ENCODE peak calls at places on chromosomes 3 and 15, in seven cellular contexts. B is A549, R is fibroblast of pulmonary artery, T is cardiac muscle cell, C is fibroblast of villous mesenchyme, G is GM06990, N is breast epithelium. D is an unnamed sample.

GRCh38 chr15:38514601-38515000 is 50.0 kb downstream of the RASGRP1 start:
- DNase-seq in B (no peak), R (no peak), T (no peak), C (no peak), G (no peak), N (no peak), D (no peak)

GRCh38 chr15:78104566-78105500 is 12.5 kb downstream of the SH2D7 start:
- DNase-seq in B (no peak), R (no peak), T (no peak), C (no peak), G (no peak), N (no peak), D (no peak)

GRCh38 chr3:23810342-23811116 is 4.8 kb downstream of the UBE2E1 start:
- DNase-seq in B (peak), R (no peak), T (peak), C (peak), G (peak), N (no peak), D (no peak)

GRCh38 chr3:177199206-177199765 is 2.0 kb upstream of the TBL1XR1 start:
- DNase-seq in B (no peak), R (no peak), T (no peak), C (no peak), G (no peak), N (no peak), D (no peak)

GRCh38 chr15:82972990-82973389 is 13.0 kb upstream of the RAMAC start:
- DNase-seq in B (no peak), R (no peak), T (no peak), C (no peak), G (no peak), N (no peak), D (no peak)

GRCh38 chr15:67117356-67117755 is 52.0 kb downstream of the SMAD3 start:
- DNase-seq in B (no peak), R (peak), T (no peak), C (peak), G (no peak), N (no peak), D (no peak)

GRCh38 chr3:161415506-161416231 is 44.4 kb upstream of the SPTSSB start:
- DNase-seq in B (peak), R (peak), T (no peak), C (peak), G (no peak), N (peak), D (peak)

GRCh38 chr3:110955301-110955880 is 116.2 kb upstream of the NECTIN3 start:
- DNase-seq in B (peak), R (peak), T (no peak), C (peak), G (no peak), N (no peak), D (no peak)

GRCh38 chr3:46213201-46213600 is 5.1 kb upstream of the CCR1 start:
- DNase-seq in B (no peak), R (no peak), T (no peak), C (peak), G (no peak), N (no peak), D (no peak)

GRCh38 chr3:98705694-98706093 is 57.4 kb upstream of the ST3GAL6 start:
- DNase-seq in B (no peak), R (peak), T (no peak), C (no peak), G (no peak), N (no peak), D (no peak)
- TF ChIP-seq CTCF in B (no peak), R (peak), T (peak), C (peak), G (peak), N (no peak), D (no peak)

GRCh38 chr3:112973325-112974177 is 1.4 kb downstream of the CD200R1 start:
- DNase-seq in B (no peak), R (no peak), T (no peak), C (no peak), G (peak), N (no peak), D (no peak)
- H3K4me3 ChIP-seq in B (no peak), R (no peak), T (no peak), C (no peak), G (peak), N (peak), D (no peak)

DNA sequence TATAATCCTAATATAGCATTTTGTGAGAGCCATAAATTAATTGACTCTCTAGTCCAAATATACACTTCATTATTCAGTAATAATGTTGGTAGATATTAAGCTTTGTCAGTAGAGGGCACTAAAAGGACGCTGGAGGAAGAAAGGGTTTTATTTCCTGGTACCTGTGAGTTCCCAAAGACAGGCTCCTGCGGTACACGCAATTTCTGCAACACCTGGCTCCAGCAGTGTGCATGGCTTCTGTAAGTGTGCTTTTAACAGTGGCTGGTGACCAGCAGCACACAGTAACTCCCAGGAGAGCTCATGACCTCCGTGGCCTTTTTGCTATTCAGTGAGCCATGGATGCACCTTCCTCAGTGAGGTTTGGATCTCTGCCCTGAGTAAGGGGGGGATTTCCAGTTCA is 338.3 kb upstream of the ZNF385D start:
- DNase-seq in B (peak), R (peak), T (peak), C (peak), G (no peak), N (no peak), D (no peak)
- TF ChIP-seq CTCF in B (peak), R (peak), T (peak), C (peak), G (peak), N (peak), D (peak)

DNA sequence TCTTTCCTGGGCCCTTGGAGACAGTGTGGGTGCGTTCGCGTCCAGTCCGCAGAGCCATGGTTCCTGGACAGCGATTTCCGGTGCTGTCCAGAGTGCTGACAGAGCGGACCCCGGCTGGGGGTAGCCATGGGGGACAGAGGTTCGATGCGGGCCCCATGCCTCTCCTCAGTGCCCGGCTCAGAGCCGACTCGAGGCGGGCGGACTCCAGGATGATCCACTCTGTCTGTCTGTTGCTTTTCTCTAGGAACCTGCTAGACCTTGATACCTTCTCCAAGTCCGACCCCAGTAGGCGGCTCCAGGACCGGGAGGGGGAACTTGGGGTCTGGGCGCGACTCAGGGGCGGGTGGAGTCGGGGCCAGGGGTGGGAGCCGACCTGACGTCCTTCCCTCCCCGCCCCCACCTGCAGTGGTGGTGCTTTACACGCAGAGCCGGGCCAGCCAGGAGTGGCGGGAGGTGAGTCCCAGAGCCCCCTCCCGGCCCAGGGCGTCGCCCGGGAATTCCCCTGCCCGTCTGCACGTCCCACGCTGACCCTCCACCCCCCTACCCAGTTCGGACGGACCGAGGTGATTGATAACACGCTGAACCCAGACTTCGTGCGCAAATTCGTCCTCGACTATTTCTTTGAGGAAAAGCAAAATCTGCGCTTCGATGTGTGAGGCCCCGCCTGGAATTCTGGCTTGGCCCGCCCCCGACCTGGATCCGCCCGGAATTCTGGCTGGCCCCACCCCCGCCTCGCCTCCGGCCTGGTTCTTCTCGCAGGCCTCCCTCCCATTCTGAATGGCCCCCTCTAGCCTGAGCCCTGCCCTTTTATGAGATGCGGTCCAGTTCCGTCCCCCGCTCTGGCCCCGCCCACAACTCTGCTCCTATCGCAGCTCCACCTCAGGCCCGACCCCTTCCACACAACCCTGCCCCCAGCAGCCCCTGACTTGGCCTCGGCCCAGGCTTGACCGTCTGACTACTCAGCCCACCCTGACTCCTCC is 1.0 kb downstream of the CPNE9 start:
- DNase-seq in B (peak), R (peak), T (peak), C (peak), G (no peak), N (no peak), D (no peak)
- H3K4me3 ChIP-seq in B (peak), R (peak), T (peak), C (peak), G (no peak), N (peak), D (peak)

DNA sequence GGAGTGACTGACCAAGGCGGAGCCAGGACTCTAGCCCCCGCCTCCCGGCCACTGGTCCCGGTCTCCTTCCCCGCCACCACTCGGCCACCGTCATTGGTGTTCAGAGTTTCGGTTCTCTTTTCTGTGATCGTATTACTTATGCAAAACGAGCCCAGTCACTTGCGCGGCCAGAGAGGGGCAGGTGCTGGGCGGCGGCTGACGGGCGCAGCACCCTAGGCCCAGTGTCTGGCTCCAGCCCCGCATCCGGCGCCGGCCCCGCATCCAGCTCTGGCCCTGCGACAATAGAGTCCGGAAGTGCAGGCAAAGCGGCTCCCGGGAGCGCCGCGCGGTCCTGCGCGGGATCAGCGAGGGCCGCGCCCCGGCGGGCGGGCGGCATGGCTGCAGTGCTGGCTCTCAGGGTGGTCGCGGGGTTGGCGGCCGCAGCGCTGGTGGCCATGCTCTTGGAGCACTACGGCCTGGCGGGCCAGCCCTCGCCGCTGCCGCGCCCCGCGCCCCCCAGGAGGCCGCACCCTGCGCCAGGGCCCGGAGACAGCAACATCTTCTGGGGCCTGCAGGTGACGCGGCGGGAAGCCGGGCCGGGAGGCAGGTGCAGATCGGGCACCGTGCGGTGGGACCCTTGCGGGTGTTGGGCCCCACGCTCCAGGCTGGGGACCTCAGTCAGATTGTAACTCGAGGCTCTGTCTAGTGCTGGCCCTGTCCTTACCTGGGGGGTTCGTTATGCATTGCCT is at the start of gene TMEM62:
- DNase-seq in B (peak), R (peak), T (peak), C (peak), G (peak), N (peak), D (no peak)
- TF ChIP-seq CTCF in B (no peak), R (no peak), T (no peak), C (no peak), G (no peak), N (no peak), D (no peak)

GRCh38 chr15:44666208-44667038 is 3.0 kb upstream of the SPG11 start:
- DNase-seq in B (no peak), R (no peak), T (no peak), C (no peak), G (peak), N (no peak), D (no peak)
- H3K4me3 ChIP-seq in B (no peak), R (no peak), T (no peak), C (no peak), G (peak), N (no peak), D (no peak)

DNA sequence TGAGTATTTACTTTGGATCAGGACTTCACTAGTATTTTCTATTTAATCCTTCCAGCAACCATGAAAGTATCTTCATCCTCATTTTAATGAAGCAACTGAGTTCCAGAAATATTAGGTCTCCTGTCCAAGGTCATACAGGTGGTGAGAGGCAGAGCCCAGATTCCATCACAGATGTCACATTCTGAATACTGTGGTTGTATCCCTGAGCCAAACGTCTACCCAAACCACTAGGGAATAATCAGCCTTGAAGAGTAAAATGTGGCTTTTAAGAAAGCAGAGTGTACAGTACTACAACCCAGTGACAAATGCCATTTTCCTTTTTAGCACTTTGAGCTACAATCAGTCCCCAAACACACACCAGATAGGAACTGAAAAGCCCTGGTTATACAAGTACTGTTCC is 93.3 kb upstream of the TRIM42 start:
- DNase-seq in B (no peak), R (no peak), T (no peak), C (no peak), G (no peak), N (no peak), D (no peak)
- TF ChIP-seq CTCF in B (no peak), R (no peak), T (no peak), C (no peak), G (no peak), N (no peak), D (no peak)

GRCh38 chr3:156643729-156644389 is 30.5 kb upstream of the TIPARP start:
- DNase-seq in B (no peak), R (peak), T (peak), C (peak), G (peak), N (no peak), D (no peak)
- H3K4me3 ChIP-seq in B (no peak), R (no peak), T (no peak), C (no peak), G (no peak), N (no peak), D (no peak)

GRCh38 chr3:27669505-27670085 is 52.5 kb downstream of the EOMES start:
- DNase-seq in B (no peak), R (no peak), T (no peak), C (no peak), G (peak), N (no peak), D (peak)

GRCh38 chr3:27667751-27668150 is 54.4 kb downstream of the EOMES start:
- DNase-seq in B (no peak), R (no peak), T (no peak), C (no peak), G (no peak), N (no peak), D (no peak)

GRCh38 chr3:27670619-27671018 is 51.5 kb downstream of the EOMES start:
- DNase-seq in B (no peak), R (no peak), T (no peak), C (no peak), G (no peak), N (no peak), D (no peak)

GRCh38 chr3:27666277-27666676 is 55.8 kb downstream of the EOMES start:
- DNase-seq in B (no peak), R (no peak), T (no peak), C (peak), G (no peak), N (no peak), D (no peak)

DNA sequence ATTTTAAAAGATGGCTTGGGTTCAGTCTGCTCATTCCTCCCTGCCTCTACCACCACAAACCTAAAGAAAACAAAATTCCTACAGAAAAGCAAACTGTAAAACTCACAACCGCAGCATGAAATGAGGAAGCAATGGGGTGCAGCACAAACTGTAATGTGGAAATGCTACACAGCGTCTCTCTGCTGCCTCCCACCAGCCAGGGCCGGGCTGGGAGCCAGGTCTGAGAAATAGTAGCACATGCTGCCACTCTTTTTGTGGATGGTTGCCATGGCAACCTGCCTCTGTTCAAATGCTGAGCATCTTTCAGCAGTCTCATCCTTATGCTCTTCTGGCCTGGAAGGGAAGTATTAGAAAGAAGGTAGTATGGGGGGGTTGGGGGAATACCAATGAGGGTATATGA is 55.4 kb downstream of the EOMES start:
- DNase-seq in B (peak), R (peak), T (peak), C (peak), G (no peak), N (no peak), D (peak)
- TF ChIP-seq CTCF in B (no peak), R (peak), T (peak), C (no peak), G (no peak), N (no peak), D (peak)